ENCODE peak calls at places on chromosomes 5 and 9, in seven cellular contexts. E is lung; W is cardiac fibroblast; Q is fibroblast of the aortic adventitia; F is activated CD4-positive, alpha-beta T cell treated with anti-CD3 and anti-CD28 coated beads, Interleukin-2, amount 50 U/mL, for 1 hour; C is HTR-8/SVneo; K is NCI-H1436. I is an unnamed sample.

GRCh38 chr5:106121972-106122605 is 1548.6 kb downstream of the EFNA5 start:
- DNase-seq in E (no peak), W (peak; percentile 38), Q (peak; percentile 14), F (no peak), C (peak; percentile 17), K (no peak), I (no peak)

GRCh38 chr5:72166070-72166979 is 59.0 kb downstream of the MAP1B start:
- DNase-seq in E (no peak), W (peak; percentile 90), Q (peak; percentile 70), F (no peak), C (no peak), K (peak; percentile 61), I (peak; percentile 85)

GRCh38 chr5:128613757-128614156 is 75.7 kb upstream of the FBN2 start:
- DNase-seq in E (no peak), W (no peak), Q (no peak), F (no peak), C (no peak), K (no peak), I (no peak)

GRCh38 chr5:109234381-109234780 is 175.4 kb downstream of the PJA2 start:
- DNase-seq in E (no peak), W (no peak), Q (no peak), F (no peak), C (no peak), K (no peak), I (no peak)

GRCh38 chr5:124193371-124193789 is 553.1 kb downstream of the ZNF608 start:
- DNase-seq in E (no peak), W (peak; percentile 65), Q (peak; percentile 77), F (no peak), C (no peak), K (peak; percentile 9), I (peak; percentile 24)

GRCh38 chr5:58599217-58599616 is 16.3 kb downstream of the RAB3C start:
- DNase-seq in E (no peak), W (no peak), Q (no peak), F (no peak), C (no peak), K (no peak), I (no peak)

GRCh38 chr5:17860660-17861315 is 226.5 kb downstream of the TAF11L14 start:
- DNase-seq in E (no peak), W (no peak), Q (no peak), F (no peak), C (no peak), K (no peak), I (no peak)

GRCh38 chr5:110054240-110054639 is 364.5 kb downstream of the MAN2A1 start:
- DNase-seq in E (no peak), W (peak; percentile 72), Q (peak; percentile 37), F (peak; percentile 58), C (no peak), K (peak; percentile 43), I (peak; percentile 94)

GRCh38 chr9:2697492-2697891 is 19.8 kb upstream of the KCNV2 start:
- DNase-seq in E (no peak), W (no peak), Q (no peak), F (no peak), C (no peak), K (no peak), I (no peak)

GRCh38 chr9:112051812-112052211 is 123.3 kb downstream of the SUSD1 start:
- DNase-seq in E (no peak), W (no peak), Q (peak; percentile 86), F (no peak), C (no peak), K (no peak), I (no peak)

GRCh38 chr5:153974131-153974812 is 64.4 kb downstream of the FAM114A2 start:
- DNase-seq in E (peak; percentile 29), W (peak; percentile 71), Q (peak; percentile 69), F (no peak), C (peak; percentile 64), K (peak; percentile 27), I (peak; percentile 24)

GRCh38 chr5:160133071-160133917 is 14.0 kb upstream of the PWWP2A start:
- DNase-seq in E (peak; percentile 38), W (peak; percentile 67), Q (peak; percentile 50), F (no peak), C (no peak), K (no peak), I (peak; percentile 44)

GRCh38 chr9:72540348-72540873 is 19.0 kb downstream of the TMC1 start:
- DNase-seq in E (peak; percentile 46), W (no peak), Q (peak; percentile 90), F (no peak), C (no peak), K (no peak), I (no peak)

GRCh38 chr5:174431504-174431903 is 292.9 kb upstream of the MSX2 start:
- DNase-seq in E (no peak), W (no peak), Q (no peak), F (no peak), C (no peak), K (no peak), I (no peak)

GRCh38 chr9:136808075-136808780 is 480 bp downstream of the RABL6 start:
- DNase-seq in E (no peak), W (peak; percentile 10), Q (no peak), F (peak; percentile 49), C (no peak), K (no peak), I (no peak)

GRCh38 chr9:17930091-17930490 is 351.2 kb downstream of the SH3GL2 start:
- DNase-seq in E (no peak), W (no peak), Q (no peak), F (no peak), C (no peak), K (no peak), I (no peak)

GRCh38 chr9:93658184-93658925 is 82.0 kb downstream of the PHF2 start:
- DNase-seq in E (no peak), W (no peak), Q (no peak), F (no peak), C (no peak), K (no peak), I (no peak)

GRCh38 chr5:147688965-147689364 is 93.6 kb downstream of the JAKMIP2 start:
- DNase-seq in E (peak; percentile 33), W (peak; percentile 59), Q (peak; percentile 27), F (no peak), C (no peak), K (no peak), I (peak; percentile 79)

GRCh38 chr9:134063088-134063875 is 4.5 kb downstream of the BRD3 start:
- DNase-seq in E (no peak), W (no peak), Q (no peak), F (no peak), C (no peak), K (no peak), I (no peak)

GRCh38 chr9:80501635-80502034 is 929.9 kb downstream of the TLE4 start:
- DNase-seq in E (no peak), W (no peak), Q (no peak), F (no peak), C (no peak), K (no peak), I (no peak)